ENCODE peak calls at places on chromosome 15, in ten cellular contexts. K, U, Q, O, C, R, V, N, T and G are unnamed samples.

GRCh38 chr15:58611731-58612676 is 137.5 kb downstream of the ADAM10 start:
- DNase-seq in R (no peak), T (peak), C (no peak), U (no peak), Q (no peak), O (no peak), V (no peak), K (no peak), N (no peak), G (no peak)

GRCh38 chr15:32669870-32670623 is 28.5 kb downstream of the SCG5 start:
- DNase-seq in K (no peak), T (no peak), V (no peak), Q (no peak), O (peak), C (no peak), U (peak), N (no peak), R (peak), G (no peak)

GRCh38 chr15:61171190-61171589 is 57.9 kb downstream of the RORA start:
- DNase-seq in C (no peak), T (no peak), N (no peak), R (no peak), U (no peak), Q (no peak), V (no peak), O (no peak), K (no peak), G (no peak)

GRCh38 chr15:36887214-36888017 is 212.9 kb downstream of the MEIS2 start:
- DNase-seq in C (peak), V (no peak), U (no peak), Q (no peak), T (no peak), R (no peak), N (no peak), O (no peak), K (no peak), G (no peak)

GRCh38 chr15:101133751-101134261 is 118.0 kb downstream of the CHSY1 start:
- DNase-seq in N (no peak), K (no peak), T (no peak), U (no peak), V (no peak), Q (no peak), O (no peak), C (no peak), R (no peak), G (no peak)

GRCh38 chr15:49637857-49638256 is 17.0 kb downstream of the DTWD1 start:
- DNase-seq in R (no peak), V (no peak), K (no peak), N (no peak), C (no peak), O (no peak), U (no peak), T (no peak), Q (no peak), G (no peak)

GRCh38 chr15:85595804-85596536 is 198.8 kb downstream of the KLHL25 start:
- DNase-seq in C (no peak), R (no peak), O (no peak), T (no peak), U (peak), V (no peak), Q (no peak), K (no peak), N (no peak), G (no peak)

GRCh38 chr15:90101130-90101968 is 919 bp downstream of the IDH2 start:
- DNase-seq in O (peak), Q (no peak), U (peak), K (peak), N (no peak), R (peak), V (no peak), T (peak), C (no peak), G (no peak)

GRCh38 chr15:80607288-80607980 is 87.7 kb upstream of the ABHD17C start:
- DNase-seq in N (no peak), K (no peak), O (no peak), R (no peak), U (no peak), Q (no peak), T (no peak), C (no peak), V (no peak), G (no peak)

GRCh38 chr15:71011503-71012155 is 103.6 kb upstream of the THSD4 start:
- DNase-seq in Q (no peak), U (peak), T (peak), O (no peak), K (no peak), V (peak), R (peak), C (no peak), N (no peak), G (peak)